ENCODE peak calls at places on chromosomes 13 and 19, in seven cellular contexts. B is uterus, F is brain microvascular endothelial cell, J is cardiac muscle cell, I is pancreas, M is aorta, A is heart right ventricle. D is an unnamed sample. For H3K36me3, the result is how much of the 10 kb centered on the place peaks cover.

GRCh38 chr19:16051254-16052025 is 24.9 kb upstream of the TPM4 start:
- DNase-seq in B (no peak), F (no peak), J (peak), I (no peak), M (no peak), A (no peak), D (no peak)

GRCh38 chr13:97434417-97435296 is 688 bp downstream of the RAP2A start:
- DNase-seq in B (peak), F (peak), J (peak), I (peak), M (peak), A (peak), D (peak)

GRCh38 chr13:31424130-31424729 is 224.5 kb downstream of the B3GLCT start:
- DNase-seq in B (peak), F (peak), J (peak), I (peak), M (peak), A (peak), D (peak)

GRCh38 chr13:40404407-40404806 is 262.0 kb downstream of the FOXO1 start:
- DNase-seq in B (no peak), F (no peak), J (no peak), I (no peak), M (no peak), A (no peak), D (no peak)

GRCh38 chr13:97855570-97855970 is 97.9 kb upstream of the IPO5 start:
- DNase-seq in B (peak), F (peak), J (peak), I (peak), M (no peak), A (no peak), D (no peak)

GRCh38 chr19:23542562-23542961 is 144.4 kb downstream of the ZNF675 start:
- DNase-seq in B (no peak), F (no peak), J (no peak), I (no peak), M (no peak), A (no peak), D (no peak)

GRCh38 chr19:50669319-50670101 is 20.3 kb downstream of the C19orf81 start:
- DNase-seq in B (no peak), F (no peak), J (peak), I (no peak), M (no peak), A (no peak), D (no peak)

GRCh38 chr19:6063576-6063961 is 46.7 kb downstream of the RFX2 start:
- DNase-seq in B (no peak), F (no peak), J (no peak), I (no peak), M (no peak), A (no peak), D (no peak)

GRCh38 chr13:98649861-98650260 is 73.0 kb upstream of the STK24 start:
- DNase-seq in B (no peak), F (no peak), J (no peak), I (no peak), M (no peak), A (no peak), D (no peak)

GRCh38 chr13:95154441-95154886 is 146.8 kb downstream of the ABCC4 start:
- DNase-seq in B (no peak), F (peak), J (no peak), I (no peak), M (no peak), A (no peak), D (no peak)

GRCh38 chr19:32265991-32266390 is 79.4 kb upstream of the ZNF507 start:
- DNase-seq in B (no peak), F (no peak), J (no peak), I (no peak), M (no peak), A (no peak), D (no peak)

GRCh38 chr19:6528544-6529121 is 2.2 kb upstream of the TNFSF9 start:
- DNase-seq in B (peak), F (no peak), J (peak), I (no peak), M (peak), A (peak), D (no peak)

GRCh38 chr13:30375436-30375835 is 46.9 kb upstream of the UBE2L5 start:
- DNase-seq in B (no peak), F (no peak), J (no peak), I (no peak), M (no peak), A (no peak), D (no peak)

GRCh38 chr13:30376426-30377311 is 45.6 kb upstream of the UBE2L5 start:
- DNase-seq in B (no peak), F (no peak), J (no peak), I (no peak), M (no peak), A (no peak), D (no peak)

GRCh38 chr13:30381049-30381448 is 41.2 kb upstream of the UBE2L5 start:
- DNase-seq in B (no peak), F (no peak), J (no peak), I (no peak), M (no peak), A (no peak), D (no peak)

GRCh38 chr13:30373727-30374126 is 48.6 kb upstream of the UBE2L5 start:
- DNase-seq in B (no peak), F (no peak), J (no peak), I (no peak), M (peak), A (no peak), D (no peak)

DNA sequence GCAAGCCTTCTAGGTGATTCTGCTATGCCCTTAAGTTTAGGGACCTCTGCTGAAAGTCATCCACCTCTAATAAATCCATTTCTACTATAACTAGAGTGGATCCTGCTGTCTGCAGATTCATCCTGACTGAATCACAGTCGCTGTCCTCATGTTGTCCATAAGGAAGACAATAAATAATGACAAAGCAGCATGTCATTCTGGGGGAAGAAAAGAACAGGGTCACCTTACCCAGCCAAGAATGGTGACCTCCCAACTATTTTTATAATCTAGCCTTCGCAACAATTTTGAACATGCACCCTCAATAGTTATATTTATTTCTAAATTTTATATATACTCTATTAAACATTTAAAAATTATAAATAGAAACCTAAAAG is 45.0 kb upstream of the UBE2L5 start:
- DNase-seq in B (no peak), F (no peak), J (no peak), I (no peak), M (no peak), A (no peak), D (no peak)
- H3K27ac ChIP-seq in B (no peak), F (no peak), J (peak), I (no peak), M (no peak), A (no peak), D (no peak)

GRCh38 chr19:9995999-9996398 is 14.3 kb downstream of the COL5A3 start:
- DNase-seq in B (no peak), F (no peak), J (no peak), I (no peak), M (no peak), A (no peak), D (no peak)

GRCh38 chr19:9989504-9989903 is 20.8 kb downstream of the COL5A3 start:
- DNase-seq in B (no peak), F (no peak), J (no peak), I (no peak), M (no peak), A (no peak), D (no peak)

GRCh38 chr19:9986787-9987281 is 23.5 kb downstream of the COL5A3 start:
- DNase-seq in B (peak), F (peak), J (peak), I (no peak), M (peak), A (peak), D (peak)

GRCh38 chr19:9995079-9995478 is 15.2 kb downstream of the COL5A3 start:
- DNase-seq in B (no peak), F (no peak), J (no peak), I (no peak), M (no peak), A (no peak), D (no peak)

DNA sequence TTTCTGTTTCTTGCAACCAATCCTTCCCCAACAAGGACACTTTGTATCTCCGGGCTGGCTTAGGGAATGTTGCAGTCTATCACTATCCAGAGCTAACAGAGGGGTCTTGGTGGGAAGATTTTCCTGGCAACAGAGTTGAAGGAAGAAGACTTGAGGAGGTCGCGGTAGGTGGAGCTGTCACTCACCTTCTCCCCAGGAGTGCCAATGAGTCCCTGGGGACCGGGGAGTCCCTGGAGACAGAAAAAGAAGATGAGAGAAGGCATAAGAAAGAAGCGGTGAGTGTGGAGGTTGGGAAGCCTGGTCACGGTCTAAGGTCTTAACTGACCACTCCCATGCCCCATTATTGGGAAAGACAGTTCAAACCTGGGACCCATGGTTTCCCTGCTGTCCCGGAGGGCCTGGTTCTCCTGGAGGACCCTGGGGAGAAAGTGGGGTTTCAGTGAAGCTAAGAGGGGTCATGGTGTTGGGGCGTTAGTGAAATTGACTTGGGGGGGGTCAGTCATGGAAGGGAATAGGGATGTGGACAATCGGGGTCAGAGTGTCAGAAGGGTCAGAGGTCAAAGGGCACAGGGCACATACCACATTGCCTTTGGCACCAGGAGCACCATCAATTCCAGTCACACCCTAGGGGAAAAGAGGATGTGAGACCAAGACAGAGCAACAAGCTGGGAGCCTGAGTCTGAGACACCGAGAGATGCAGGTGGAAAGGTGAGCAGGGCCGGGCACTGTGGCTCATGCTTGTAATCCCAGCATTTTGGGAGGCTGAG is 18.7 kb downstream of the COL5A3 start:
- DNase-seq in B (no peak), F (no peak), J (no peak), I (no peak), M (no peak), A (no peak), D (no peak)
- H3K4me3 ChIP-seq in B (no peak), F (no peak), J (no peak), I (no peak), M (no peak), A (no peak), D (no peak)

DNA sequence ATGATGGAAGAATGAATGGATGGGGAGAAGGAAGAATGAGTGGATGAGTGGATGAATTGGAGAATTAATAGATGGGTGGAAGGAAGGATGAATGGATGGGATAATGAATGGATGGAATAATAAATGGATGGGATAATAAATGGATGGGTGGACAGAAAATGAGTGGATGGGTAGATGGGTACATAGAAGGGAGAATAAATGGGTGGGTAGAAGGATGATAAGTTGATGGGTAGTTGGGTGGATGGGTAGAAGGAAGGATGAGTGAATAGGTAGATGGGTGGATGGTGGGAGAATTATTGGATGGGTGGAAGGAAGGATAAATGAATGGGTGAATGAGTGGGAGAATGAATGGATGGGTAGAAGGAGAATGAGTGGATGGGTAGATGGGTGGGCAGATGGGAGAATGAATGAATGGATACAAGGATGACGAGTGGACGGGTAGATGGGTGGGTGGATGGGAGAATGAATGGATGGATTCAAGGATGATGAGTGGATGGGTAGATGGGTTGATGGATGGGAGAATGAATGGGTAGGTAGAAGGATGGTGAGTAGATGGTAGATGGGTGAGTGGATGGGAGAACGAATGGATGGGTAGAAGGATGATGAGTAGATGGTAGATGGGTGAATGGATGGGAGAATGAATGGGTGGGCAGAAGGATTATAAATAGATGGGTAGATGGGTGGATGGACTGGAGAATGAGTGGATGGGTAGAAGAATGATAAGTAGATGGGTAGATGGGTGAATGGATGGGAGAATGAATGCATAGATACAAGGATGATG is 15.9 kb downstream of the VSTM2B start:
- DNase-seq in B (no peak), F (no peak), J (no peak), I (no peak), M (no peak), A (no peak), D (no peak)
- H3K36me3 ChIP-seq in B (under half), F (under half), J (under half), I (under half), M (under half), A (under half), D (under half)

DNA sequence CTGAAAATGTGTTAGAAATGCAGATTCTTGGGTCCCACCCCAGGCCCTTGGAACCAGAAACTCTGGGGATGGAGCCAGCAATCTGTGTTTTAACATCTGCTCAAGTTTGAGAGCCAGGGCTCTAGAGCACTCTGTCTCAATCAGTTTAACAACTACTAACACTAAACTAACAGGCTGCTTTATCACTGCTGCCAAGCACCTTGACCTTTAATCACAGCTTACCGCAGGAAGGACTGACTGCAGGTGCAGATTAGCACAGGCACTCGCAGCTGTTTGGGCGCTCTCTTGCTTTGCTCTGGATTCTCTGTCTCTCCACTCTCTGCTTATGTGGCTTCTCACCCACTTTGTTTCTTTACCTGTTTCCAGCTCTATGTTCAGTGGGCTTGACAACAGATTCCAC is 163.5 kb downstream of the MTUS2 start:
- DNase-seq in B (no peak), F (no peak), J (no peak), I (peak), M (no peak), A (no peak), D (no peak)
- H3K27ac ChIP-seq in B (no peak), F (no peak), J (peak), I (no peak), M (no peak), A (no peak), D (no peak)

GRCh38 chr19:588758-589692 is 656 bp upstream of the HCN2 start:
- DNase-seq in B (no peak), F (no peak), J (no peak), I (no peak), M (no peak), A (peak), D (no peak)
- H3K4me3 ChIP-seq in B (no peak), F (no peak), J (peak), I (no peak), M (no peak), A (peak), D (no peak)

GRCh38 chr19:2343289-2343982 is 15.0 kb downstream of the SPPL2B start:
- DNase-seq in B (no peak), F (no peak), J (no peak), I (no peak), M (no peak), A (no peak), D (no peak)

GRCh38 chr19:2341247-2341705 is 12.8 kb downstream of the SPPL2B start:
- DNase-seq in B (no peak), F (no peak), J (no peak), I (no peak), M (no peak), A (no peak), D (no peak)

GRCh38 chr19:2342656-2343288 is 14.3 kb downstream of the SPPL2B start:
- DNase-seq in B (no peak), F (no peak), J (no peak), I (no peak), M (no peak), A (no peak), D (peak)

GRCh38 chr19:2340496-2341246 is 12.2 kb downstream of the SPPL2B start:
- DNase-seq in B (no peak), F (no peak), J (no peak), I (no peak), M (no peak), A (no peak), D (no peak)

DNA sequence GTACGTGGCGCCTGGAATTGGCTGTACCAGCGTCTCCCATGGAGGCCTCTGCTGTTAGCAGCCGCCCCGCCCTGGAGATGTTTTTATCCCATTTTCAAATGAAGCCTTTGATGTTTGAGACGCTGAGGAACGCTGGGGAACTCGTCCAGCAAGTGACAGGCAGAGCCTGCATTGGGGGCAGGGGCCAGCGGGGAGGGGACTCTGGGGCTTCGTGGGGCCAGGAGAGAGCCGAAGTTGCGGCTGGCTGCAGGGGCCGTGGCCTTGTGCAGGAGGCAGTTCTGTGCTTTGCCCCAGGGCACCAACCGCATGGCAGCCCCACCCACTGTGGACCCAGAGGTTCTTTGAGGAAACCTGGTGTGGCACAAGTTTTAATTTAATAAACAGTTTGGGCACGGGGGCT is 13.5 kb downstream of the SPPL2B start:
- DNase-seq in B (no peak), F (no peak), J (no peak), I (no peak), M (no peak), A (no peak), D (no peak)
- H3K36me3 ChIP-seq in B (under half), F (under half), J (under half), I (under half), M (under half), A (under half), D (under half)

GRCh38 chr19:33268162-33268991 is 34.0 kb downstream of the CEBPA start:
- DNase-seq in B (no peak), F (no peak), J (no peak), I (no peak), M (peak), A (no peak), D (no peak)
- H3K27ac ChIP-seq in B (no peak), F (no peak), J (no peak), I (no peak), M (no peak), A (no peak), D (no peak)

DNA sequence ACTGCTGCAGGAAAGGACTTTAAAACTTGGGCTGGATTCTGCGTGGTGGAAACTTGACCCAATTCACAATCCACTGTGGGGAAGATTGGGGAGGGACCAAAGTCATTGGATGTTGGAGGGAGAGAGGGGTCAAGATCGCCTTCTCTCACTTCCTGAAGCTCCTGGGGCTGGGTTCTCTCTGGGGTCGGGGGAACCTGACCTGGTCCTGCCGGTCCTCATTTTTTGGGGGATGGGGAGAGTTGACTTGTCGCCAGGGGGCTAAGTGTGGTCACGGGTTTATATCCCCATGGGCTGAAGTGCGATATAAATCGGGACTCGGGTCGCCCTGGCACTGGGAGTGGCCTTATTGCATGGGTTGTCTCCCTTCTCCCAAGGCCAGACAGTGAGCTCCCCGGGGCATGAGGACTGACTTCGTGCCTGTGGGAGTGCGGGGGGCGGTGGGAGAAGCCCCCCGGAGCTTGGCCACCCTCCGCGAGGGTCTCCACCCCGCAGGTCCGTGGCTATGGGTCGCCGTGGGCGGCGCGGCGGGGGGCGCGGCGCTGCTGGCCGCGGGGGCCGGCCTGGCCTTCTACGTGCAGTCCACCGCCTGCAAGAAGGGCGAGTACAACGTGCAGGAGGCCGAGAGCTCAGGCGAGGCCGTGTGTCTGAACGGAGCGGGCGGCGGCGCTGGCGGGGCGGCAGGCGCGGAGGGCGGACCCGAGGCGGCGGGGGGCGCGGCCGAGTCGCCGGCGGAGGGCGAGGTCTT is 6.3 kb downstream of the ICAM5 start:
- DNase-seq in B (no peak), F (no peak), J (no peak), I (no peak), M (no peak), A (no peak), D (no peak)
- H3K4me3 ChIP-seq in B (no peak), F (no peak), J (no peak), I (no peak), M (no peak), A (peak), D (no peak)

GRCh38 chr13:109000207-109000606 is 370.8 kb downstream of the MYO16 start:
- DNase-seq in B (no peak), F (no peak), J (no peak), I (no peak), M (no peak), A (no peak), D (no peak)
- H3K36me3 ChIP-seq in B (under half), F (under half), J (under half), I (under half), M (under half), A (under half), D (under half)

D was measured in ovary.